ENCODE peak calls at places on chromosomes 1 and 21, in ten cellular contexts. Z is AG09319; H is chondrocyte; W is sigmoid colon; D is GM20000; U is heart left ventricle; K is lower lobe of right lung; Q is mammary epithelial cell; P is CD8-positive, alpha-beta T cell; V is astrocyte of the spinal cord. C is an unnamed sample.

GRCh38 chr1:109979489-109980091 is 5.0 kb upstream of the AHCYL1 start:
- DNase-seq in Z (peak), H (no peak), W (no peak), D (no peak), U (no peak), K (no peak), Q (peak), P (no peak), V (peak), C (no peak)

GRCh38 chr1:150302338-150302737 is 8.7 kb downstream of the MRPS21 start:
- DNase-seq in Z (no peak), H (no peak), W (no peak), D (no peak), U (no peak), K (no peak), Q (no peak), P (no peak), V (no peak), C (no peak)

GRCh38 chr1:159468321-159468720 is 28.8 kb downstream of the OR10J1 start:
- DNase-seq in Z (no peak), H (no peak), W (no peak), D (no peak), U (no peak), K (no peak), Q (no peak), P (no peak), V (no peak), C (no peak)

GRCh38 chr1:245880754-245881403 is 626.2 kb downstream of the SMYD3 start:
- DNase-seq in Z (peak), H (no peak), W (no peak), D (no peak), U (no peak), K (no peak), Q (peak), P (no peak), V (peak), C (no peak)

GRCh38 chr1:38760562-38760961 is 99.0 kb downstream of the RRAGC start:
- DNase-seq in Z (no peak), H (no peak), W (no peak), D (no peak), U (no peak), K (no peak), Q (no peak), P (no peak), V (no peak), C (no peak)

GRCh38 chr1:91273875-91274274 is 130.8 kb downstream of the HFM1 start:
- DNase-seq in Z (no peak), H (no peak), W (no peak), D (no peak), U (no peak), K (no peak), Q (no peak), P (no peak), V (peak), C (no peak)

GRCh38 chr1:147545133-147545532 is 3.8 kb downstream of the BCL9 start:
- DNase-seq in Z (no peak), H (no peak), W (no peak), D (no peak), U (peak), K (peak), Q (peak), P (peak), V (peak), C (no peak)

GRCh38 chr1:47714368-47714767 is 276.5 kb downstream of the FOXD2 start:
- DNase-seq in Z (no peak), H (no peak), W (no peak), D (no peak), U (no peak), K (no peak), Q (no peak), P (no peak), V (no peak), C (no peak)

GRCh38 chr1:209106237-209106741 is 477.2 kb upstream of the CAMK1G start:
- DNase-seq in Z (no peak), H (no peak), W (no peak), D (no peak), U (no peak), K (no peak), Q (no peak), P (no peak), V (peak), C (no peak)

GRCh38 chr1:217561446-217561845 is 69.4 kb downstream of the GPATCH2 start:
- DNase-seq in Z (no peak), H (no peak), W (no peak), D (no peak), U (no peak), K (no peak), Q (no peak), P (no peak), V (no peak), C (no peak)

GRCh38 chr1:37731312-37732019 is 33.5 kb downstream of the EPHA10 start:
- DNase-seq in Z (no peak), H (peak), W (no peak), D (no peak), U (no peak), K (no peak), Q (no peak), P (no peak), V (no peak), C (peak)

GRCh38 chr1:43861337-43861736 is 72.3 kb upstream of the ARTN start:
- DNase-seq in Z (no peak), H (no peak), W (no peak), D (no peak), U (no peak), K (no peak), Q (peak), P (no peak), V (no peak), C (no peak)

GRCh38 chr21:36966066-36966845 is at the start of gene HLCS:
- DNase-seq in Z (no peak), H (peak), W (peak), D (peak), U (peak), K (peak), Q (peak), P (peak), V (peak), C (peak)

GRCh38 chr1:165143437-165144065 is 213.0 kb downstream of the LMX1A start:
- DNase-seq in Z (no peak), H (no peak), W (no peak), D (peak), U (no peak), K (no peak), Q (peak), P (no peak), V (no peak), C (peak)

GRCh38 chr1:234848972-234849641 is 239.1 kb upstream of the IRF2BP2 start:
- DNase-seq in Z (no peak), H (no peak), W (no peak), D (no peak), U (no peak), K (no peak), Q (peak), P (no peak), V (peak), C (no peak)

GRCh38 chr1:55885619-55886018 is 670.5 kb upstream of the USP24 start:
- DNase-seq in Z (no peak), H (no peak), W (no peak), D (no peak), U (no peak), K (no peak), Q (no peak), P (no peak), V (no peak), C (no peak)

GRCh38 chr21:45642122-45642813 is 1.3 kb upstream of the PCBP3 start:
- DNase-seq in Z (no peak), H (no peak), W (no peak), D (peak), U (no peak), K (no peak), Q (no peak), P (no peak), V (no peak), C (no peak)

GRCh38 chr21:33396966-33397365 is 6.2 kb upstream of the IFNGR2 start:
- DNase-seq in Z (no peak), H (no peak), W (no peak), D (no peak), U (peak), K (no peak), Q (peak), P (no peak), V (peak), C (no peak)

GRCh38 chr1:109240158-109241152 is 8.9 kb upstream of the CELSR2 start:
- DNase-seq in Z (no peak), H (no peak), W (peak), D (no peak), U (peak), K (no peak), Q (peak), P (peak), V (peak), C (no peak)

GRCh38 chr1:232911027-232911599 is 39.3 kb upstream of the NTPCR start:
- DNase-seq in Z (no peak), H (no peak), W (no peak), D (no peak), U (no peak), K (no peak), Q (no peak), P (no peak), V (no peak), C (no peak)

GRCh38 chr21:34075099-34075425 is 1.7 kb downstream of the MRPS6 start:
- DNase-seq in Z (no peak), H (no peak), W (no peak), D (no peak), U (no peak), K (no peak), Q (no peak), P (no peak), V (no peak), C (no peak)

GRCh38 chr21:45639206-45640000 is 4.1 kb upstream of the PCBP3 start:
- DNase-seq in Z (no peak), H (no peak), W (no peak), D (no peak), U (no peak), K (no peak), Q (no peak), P (no peak), V (peak), C (peak)

GRCh38 chr1:12184008-12184681 is 17.4 kb downstream of the TNFRSF1B start:
- DNase-seq in Z (peak), H (no peak), W (peak), D (no peak), U (peak), K (peak), Q (no peak), P (no peak), V (peak), C (peak)

GRCh38 chr1:9399510-9400424 is 107.1 kb downstream of the SPSB1 start:
- DNase-seq in Z (no peak), H (no peak), W (peak), D (no peak), U (peak), K (no peak), Q (no peak), P (no peak), V (peak), C (no peak)

GRCh38 chr1:165928075-165928731 is 100.8 kb downstream of the UCK2 start:
- DNase-seq in Z (peak), H (no peak), W (no peak), D (peak), U (no peak), K (no peak), Q (peak), P (peak), V (peak), C (peak)

GRCh38 chr1:31786366-31787060 is 22.4 kb upstream of the ADGRB2 start:
- DNase-seq in Z (no peak), H (peak), W (peak), D (no peak), U (peak), K (peak), Q (no peak), P (no peak), V (no peak), C (no peak)

GRCh38 chr1:3187415-3188149 is 118.6 kb downstream of the PRDM16 start:
- DNase-seq in Z (no peak), H (no peak), W (no peak), D (no peak), U (no peak), K (no peak), Q (no peak), P (no peak), V (no peak), C (no peak)

GRCh38 chr1:186930248-186930647 is 101.5 kb downstream of the PLA2G4A start:
- DNase-seq in Z (no peak), H (no peak), W (no peak), D (no peak), U (no peak), K (no peak), Q (no peak), P (no peak), V (no peak), C (no peak)

GRCh38 chr1:47508900-47509488 is 71.2 kb downstream of the FOXD2 start:
- DNase-seq in Z (no peak), H (no peak), W (no peak), D (no peak), U (no peak), K (no peak), Q (no peak), P (no peak), V (peak), C (no peak)

GRCh38 chr1:63630666-63631065 is 37.5 kb downstream of the PGM1 start:
- DNase-seq in Z (no peak), H (no peak), W (no peak), D (no peak), U (no peak), K (no peak), Q (peak), P (no peak), V (no peak), C (no peak)

GRCh38 chr1:204688007-204688406 is 2.5 kb upstream of the LRRN2 start:
- DNase-seq in Z (no peak), H (no peak), W (no peak), D (no peak), U (no peak), K (no peak), Q (no peak), P (no peak), V (no peak), C (no peak)

GRCh38 chr1:145877923-145878486 is 7.7 kb downstream of the ANKRD35 start:
- DNase-seq in Z (no peak), H (no peak), W (no peak), D (no peak), U (no peak), K (no peak), Q (peak), P (no peak), V (no peak), C (no peak)

GRCh38 chr1:35345439-35345981 is 77.0 kb downstream of the ZMYM4 start:
- DNase-seq in Z (no peak), H (no peak), W (no peak), D (no peak), U (no peak), K (peak), Q (no peak), P (no peak), V (no peak), C (no peak)

GRCh38 chr1:88514544-88514943 is 169.5 kb upstream of the PKN2 start:
- DNase-seq in Z (no peak), H (no peak), W (no peak), D (no peak), U (no peak), K (no peak), Q (no peak), P (no peak), V (no peak), C (no peak)

GRCh38 chr1:156503672-156504055 is 3.1 kb upstream of the MEF2D start:
- DNase-seq in Z (no peak), H (no peak), W (no peak), D (no peak), U (no peak), K (no peak), Q (no peak), P (no peak), V (no peak), C (no peak)

DNA sequence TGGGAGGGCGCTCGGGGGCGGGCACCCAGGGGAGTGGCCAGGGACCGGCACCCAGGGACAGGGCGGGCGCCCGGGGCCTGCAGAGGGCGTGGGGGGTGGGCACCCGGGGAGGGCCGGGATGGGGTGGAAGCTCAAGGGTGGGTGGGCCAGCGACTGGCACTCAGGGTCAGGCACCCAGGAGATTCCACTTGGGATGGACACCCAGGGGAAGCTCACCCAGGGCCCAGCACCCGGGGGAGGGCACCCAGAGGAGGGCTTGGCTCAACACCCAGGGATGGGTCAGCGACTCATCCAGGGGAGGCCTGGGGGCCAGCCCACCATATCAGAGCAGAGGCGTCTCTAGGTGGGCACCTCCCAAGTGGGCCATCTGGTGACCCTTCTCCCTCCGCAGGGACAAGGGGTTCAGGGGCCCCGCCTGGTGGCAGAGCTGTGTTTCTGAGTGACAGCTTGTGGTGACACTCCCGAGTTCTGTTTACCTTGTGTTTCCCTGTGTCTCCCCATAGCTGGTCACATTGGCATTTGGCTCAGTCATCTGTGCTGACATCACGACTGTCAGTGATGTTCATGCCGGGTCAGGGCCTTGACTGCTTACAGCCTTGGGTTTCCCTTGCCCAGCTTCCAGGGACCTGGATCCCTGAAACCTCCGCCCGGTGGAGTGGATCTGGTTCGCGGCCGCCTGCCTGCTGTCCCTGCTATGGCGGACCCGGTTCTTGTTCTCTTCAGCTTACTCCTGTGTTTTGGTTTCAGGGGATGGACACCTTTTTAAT is 749 bp downstream of the IBA57 start:
- DNase-seq in Z (no peak), H (peak), W (peak), D (peak), U (peak), K (peak), Q (peak), P (peak), V (peak), C (peak)
- TF ChIP-seq CTCF in Z (peak), H (peak), W (peak), D (no peak), U (no peak), K (peak), Q (no peak), P (peak), V (peak), C (peak)

GRCh38 chr1:80656011-80656627 is 1144.6 kb upstream of the ADGRL2 start:
- DNase-seq in Z (no peak), H (no peak), W (no peak), D (no peak), U (no peak), K (no peak), Q (peak), P (no peak), V (peak), C (peak)
- TF ChIP-seq CTCF in Z (no peak), H (peak), W (no peak), D (no peak), U (no peak), K (no peak), Q (peak), P (no peak), V (peak), C (no peak)

DNA sequence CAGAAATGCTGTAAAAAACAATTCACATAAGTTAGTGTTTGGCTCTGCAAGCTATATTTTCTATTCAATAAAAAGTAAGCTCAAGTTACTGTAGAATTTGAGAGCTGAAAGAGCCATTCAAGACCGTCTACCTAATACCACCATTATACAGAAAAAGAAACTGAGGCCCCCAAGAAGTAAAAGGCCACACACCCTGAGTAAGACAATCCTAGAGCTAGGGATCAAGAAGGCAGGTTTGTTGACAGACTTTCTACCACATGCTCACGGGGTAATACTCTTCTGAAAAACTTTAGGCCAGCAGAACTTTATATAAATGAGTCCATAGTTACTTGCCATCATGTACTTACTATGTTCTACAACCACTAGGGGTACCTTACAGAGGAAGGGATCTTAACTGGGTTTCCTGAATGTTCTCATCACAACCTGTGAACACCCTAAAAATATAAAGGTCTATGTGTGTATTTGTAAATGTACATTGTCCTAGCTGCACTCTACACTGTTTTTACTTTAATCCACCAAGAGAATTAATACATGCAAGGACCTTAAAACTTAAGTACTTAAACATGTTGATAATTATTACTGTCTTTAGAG is 2.7 kb downstream of the PSMG1 start:
- DNase-seq in Z (no peak), H (no peak), W (no peak), D (no peak), U (no peak), K (no peak), Q (no peak), P (no peak), V (no peak), C (no peak)
- TF ChIP-seq CTCF in Z (no peak), H (peak), W (no peak), D (no peak), U (no peak), K (no peak), Q (peak), P (no peak), V (peak), C (no peak)

DNA sequence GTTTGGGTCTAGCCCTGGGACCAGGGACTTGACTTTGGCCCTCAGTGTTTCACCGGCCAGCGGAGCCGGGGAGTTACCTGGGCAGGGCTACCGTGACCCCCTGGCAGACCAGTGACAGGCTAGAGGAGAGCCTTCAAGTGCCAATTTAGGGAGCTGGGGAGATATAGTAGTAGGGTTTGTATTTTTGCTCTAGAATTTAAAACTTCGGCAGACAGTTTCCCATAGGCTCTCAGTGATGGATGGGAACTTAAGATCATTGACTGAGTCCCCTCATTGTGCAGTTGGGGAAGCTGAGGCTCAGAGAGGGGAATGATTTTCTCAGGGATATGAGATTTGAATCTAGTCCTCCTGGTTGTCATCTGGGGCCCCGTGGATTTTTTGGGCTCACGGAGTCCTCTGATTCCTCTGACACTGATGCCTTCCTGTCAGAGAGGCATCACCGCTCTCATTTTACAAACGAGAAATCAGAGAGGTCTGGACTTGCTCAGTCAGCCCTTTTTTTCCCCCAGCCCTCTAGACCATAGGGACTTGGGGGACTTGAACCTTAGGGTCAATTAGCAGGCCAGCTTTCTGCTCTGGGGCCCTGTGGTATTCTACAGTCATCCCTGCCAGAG is 58.3 kb upstream of the ACOT11 start:
- DNase-seq in Z (no peak), H (no peak), W (no peak), D (no peak), U (no peak), K (no peak), Q (no peak), P (no peak), V (no peak), C (no peak)
- TF ChIP-seq CTCF in Z (no peak), H (no peak), W (no peak), D (no peak), U (peak), K (no peak), Q (no peak), P (peak), V (no peak), C (no peak)

GRCh38 chr1:68372487-68372886 is 77.3 kb downstream of the RPE65 start:
- DNase-seq in Z (no peak), H (no peak), W (no peak), D (no peak), U (no peak), K (no peak), Q (no peak), P (no peak), V (no peak), C (no peak)
- TF ChIP-seq CTCF in Z (no peak), H (no peak), W (no peak), D (no peak), U (no peak), K (no peak), Q (peak), P (no peak), V (no peak), C (no peak)

GRCh38 chr1:1063261-1063944 is 10.7 kb downstream of the RNF223 start:
- DNase-seq in Z (no peak), H (no peak), W (no peak), D (no peak), U (no peak), K (no peak), Q (no peak), P (no peak), V (no peak), C (no peak)
- TF ChIP-seq CTCF in Z (no peak), H (no peak), W (no peak), D (no peak), U (no peak), K (no peak), Q (no peak), P (no peak), V (no peak), C (no peak)